ENCODE peak calls at places on chromosomes 6 and 20, in six cellular contexts. A is psoas muscle, Y is NCI-H1417, P is sciatic nerve, I is T-helper 9 cell, F is HEK293T. M is an unnamed sample.

GRCh38 chr6:157019733-157020132 is 242.6 kb downstream of the ARID1B start:
- DNase-seq in I (no peak), P (no peak), A (no peak), Y (peak; percentile 59), F (no peak), M (no peak)

GRCh38 chr6:109799664-109800063 is 108.6 kb downstream of the FIG4 start:
- DNase-seq in A (no peak), P (no peak), Y (peak; percentile 51), I (no peak), F (no peak), M (no peak)

GRCh38 chr20:60132827-60133549 is 174.8 kb downstream of the CDH26 start:
- DNase-seq in A (no peak), Y (no peak), P (no peak), I (no peak), F (no peak), M (no peak)

GRCh38 chr6:90256698-90257485 is 39.8 kb downstream of the BACH2 start:
- DNase-seq in P (no peak), Y (no peak), I (no peak), F (no peak), A (no peak), M (no peak)

GRCh38 chr6:131251593-131252204 is 116.4 kb downstream of the AKAP7 start:
- DNase-seq in I (no peak), F (no peak), P (no peak), A (no peak), Y (no peak), M (no peak)

GRCh38 chr20:10634190-10634589 is 39.6 kb downstream of the JAG1 start:
- DNase-seq in A (no peak), I (no peak), Y (no peak), F (no peak), P (no peak), M (no peak)

GRCh38 chr20:58755062-58755697 is 62.6 kb downstream of the NPEPL1 start:
- DNase-seq in I (no peak), F (no peak), Y (no peak), A (no peak), P (no peak), M (no peak)

GRCh38 chr20:46823271-46823747 is 71.3 kb upstream of the EYA2 start:
- DNase-seq in A (no peak), P (no peak), Y (no peak), F (no peak), I (no peak), M (no peak)

GRCh38 chr20:62120990-62121775 is 1.1 kb upstream of the LSM14B start:
- DNase-seq in I (no peak), F (no peak), A (no peak), Y (no peak), P (no peak), M (no peak)

GRCh38 chr6:100165442-100165841 is 171.4 kb upstream of the MCHR2 start:
- DNase-seq in F (no peak), I (no peak), Y (no peak), P (no peak), A (no peak), M (no peak)

GRCh38 chr6:31083742-31084354 is 28.5 kb downstream of the C6orf15 start:
- DNase-seq in F (peak; percentile 55), A (peak; percentile 18), Y (peak; percentile 32), I (peak; percentile 29), P (no peak), M (no peak)

GRCh38 chr6:15996030-15996429 is 132.9 kb upstream of the MYLIP start:
- DNase-seq in A (no peak), P (no peak), Y (no peak), F (no peak), I (no peak), M (no peak)

GRCh38 chr20:846894-847278 is 13.4 kb downstream of the FAM110A start:
- DNase-seq in I (peak; percentile 37), A (peak; percentile 18), P (no peak), Y (no peak), F (no peak), M (no peak)

GRCh38 chr6:140661691-140662090 is 1287.2 kb upstream of the CITED2 start:
- DNase-seq in I (no peak), P (no peak), F (no peak), A (no peak), Y (no peak), M (no peak)

GRCh38 chr6:150142304-150142656 is 564 bp upstream of the PPP1R14C start:
- DNase-seq in A (no peak), Y (no peak), F (no peak), I (no peak), P (no peak), M (no peak)

GRCh38 chr20:15676815-15677214 is 896.4 kb downstream of the KIF16B start:
- DNase-seq in F (no peak), A (no peak), Y (no peak), P (no peak), I (no peak), M (no peak)

GRCh38 chr20:11992426-11992825 is 74.7 kb downstream of the BTBD3 start:
- DNase-seq in P (no peak), Y (no peak), A (no peak), I (no peak), F (no peak), M (no peak)

GRCh38 chr6:12113190-12113578 is 101.1 kb downstream of the HIVEP1 start:
- DNase-seq in P (no peak), A (no peak), F (no peak), Y (no peak), I (no peak), M (no peak)

GRCh38 chr20:23362392-23363256 is 642 bp downstream of the GZF1 start:
- DNase-seq in I (no peak), Y (peak; percentile 75), A (peak; percentile 64), F (peak; percentile 18), P (peak; percentile 76), M (no peak)

GRCh38 chr20:63957690-63958441 is 1.6 kb upstream of the UCKL1 start:
- DNase-seq in A (no peak), P (no peak), I (no peak), Y (peak; percentile 94), F (peak; percentile 20), M (no peak)

GRCh38 chr20:19993937-19994667 is 23.1 kb upstream of the NAA20 start:
- DNase-seq in A (no peak), F (no peak), P (no peak), I (no peak), Y (no peak), M (no peak)

GRCh38 chr6:169989594-169989993 is 238.2 kb downstream of the ERMARD start:
- DNase-seq in A (no peak), I (no peak), P (no peak), F (no peak), Y (no peak), M (no peak)